ENCODE peak calls at places on chromosome 11, in ten cellular contexts. R is T1000, M is AG09309, O is neuronal stem cell, N is left lung, V is HuH-7.5, W is GM23248, H is A549, S is upper lobe of left lung, U is amniotic stem cell. G is an unnamed sample.

GRCh38 chr11:35735411-35735810 is 72.8 kb downstream of the TRIM44 start:
- DNase-seq in R (no peak), M (no peak), O (no peak), N (no peak), V (no peak), W (no peak), H (no peak), S (no peak), U (no peak), G (no peak)

GRCh38 chr11:10654211-10655150 is 39.1 kb downstream of the IRAG1 start:
- DNase-seq in R (no peak), M (no peak), O (peak), N (no peak), V (peak), W (peak), H (peak), S (no peak), U (no peak), G (peak)

GRCh38 chr11:9076661-9077060 is 14.7 kb downstream of the SCUBE2 start:
- DNase-seq in R (no peak), M (no peak), O (no peak), N (no peak), V (no peak), W (no peak), H (no peak), S (no peak), U (no peak), G (no peak)

GRCh38 chr11:126375726-126376125 is 20.2 kb downstream of the ST3GAL4 start:
- DNase-seq in R (no peak), M (no peak), O (no peak), N (no peak), V (no peak), W (no peak), H (no peak), S (no peak), U (no peak), G (no peak)

GRCh38 chr11:7348432-7349298 is 97.0 kb downstream of the SYT9 start:
- DNase-seq in R (no peak), M (no peak), O (no peak), N (no peak), V (no peak), W (peak), H (no peak), S (no peak), U (no peak), G (no peak)

GRCh38 chr11:10866893-10867331 is 9.1 kb upstream of the ZBED5 start:
- DNase-seq in R (no peak), M (peak), O (no peak), N (no peak), V (no peak), W (peak), H (no peak), S (no peak), U (peak), G (no peak)

GRCh38 chr11:74354036-74354435 is 42.6 kb upstream of the P4HA3 start:
- DNase-seq in R (no peak), M (no peak), O (no peak), N (no peak), V (no peak), W (no peak), H (no peak), S (no peak), U (no peak), G (no peak)

GRCh38 chr11:102472127-102472526 is 19.6 kb upstream of the TMEM123 start:
- DNase-seq in R (no peak), M (no peak), O (no peak), N (no peak), V (no peak), W (no peak), H (no peak), S (no peak), U (no peak), G (no peak)

GRCh38 chr11:117058761-117059233 is 39.4 kb downstream of the SIK3 start:
- DNase-seq in R (no peak), M (no peak), O (peak), N (no peak), V (no peak), W (peak), H (no peak), S (no peak), U (no peak), G (no peak)

GRCh38 chr11:2799881-2800654 is 85.5 kb downstream of the CDKN1C start:
- DNase-seq in R (no peak), M (no peak), O (no peak), N (peak), V (no peak), W (no peak), H (no peak), S (peak), U (no peak), G (no peak)

GRCh38 chr11:3169235-3169951 is 4.3 kb upstream of the OSBPL5 start:
- DNase-seq in R (peak), M (no peak), O (no peak), N (peak), V (no peak), W (peak), H (no peak), S (peak), U (peak), G (no peak)

GRCh38 chr11:112166561-112166960 is 611 bp upstream of the TEX12 start:
- DNase-seq in R (no peak), M (no peak), O (no peak), N (no peak), V (peak), W (peak), H (no peak), S (no peak), U (no peak), G (no peak)

GRCh38 chr11:5712507-5712906 is 22.9 kb downstream of the TRIM22 start:
- DNase-seq in R (no peak), M (no peak), O (no peak), N (no peak), V (no peak), W (peak), H (peak), S (no peak), U (no peak), G (no peak)